ENCODE peak calls at places on chromosomes 3 and 15, in seven cellular contexts. One of them, this sample, is unnamed.

GRCh38 chr3:150135321-150135721 is 164.6 kb upstream of the PFN2 start:
- DNase-seq in AG09309: no peak
- DNase-seq in GM12864: no peak
- DNase-seq in esophagus muscularis mucosa: no peak
- DNase-seq in B cell: no peak
- DNase-seq in AG04450: no peak
- DNase-seq in heart right ventricle: no peak
- DNase-seq in this sample: no peak

GRCh38 chr3:15122398-15122797 is 23.4 kb upstream of the RBSN start:
- DNase-seq in B cell: no peak
- DNase-seq in esophagus muscularis mucosa: no peak
- DNase-seq in AG04450: no peak
- DNase-seq in GM12864: no peak
- DNase-seq in heart right ventricle: no peak
- DNase-seq in AG09309: no peak
- DNase-seq in this sample: no peak

GRCh38 chr3:52983336-52983807 is 62.5 kb downstream of the SFMBT1 start:
- DNase-seq in GM12864: peak; percentile 65
- DNase-seq in esophagus muscularis mucosa: no peak
- DNase-seq in AG04450: no peak
- DNase-seq in heart right ventricle: no peak
- DNase-seq in B cell: peak; percentile 56
- DNase-seq in AG09309: no peak
- DNase-seq in this sample: no peak

GRCh38 chr3:157914882-157915281 is 191.3 kb downstream of the SHOX2 start:
- DNase-seq in GM12864: no peak
- DNase-seq in B cell: no peak
- DNase-seq in AG04450: no peak
- DNase-seq in esophagus muscularis mucosa: no peak
- DNase-seq in heart right ventricle: no peak
- DNase-seq in AG09309: no peak
- DNase-seq in this sample: no peak

GRCh38 chr3:173970206-173970605 is 572.7 kb downstream of the NLGN1 start:
- DNase-seq in AG04450: no peak
- DNase-seq in heart right ventricle: no peak
- DNase-seq in esophagus muscularis mucosa: no peak
- DNase-seq in B cell: no peak
- DNase-seq in AG09309: no peak
- DNase-seq in GM12864: no peak
- DNase-seq in this sample: no peak

GRCh38 chr15:89498574-89498906 is 2.2 kb upstream of the RHCG start:
- DNase-seq in heart right ventricle: no peak
- DNase-seq in esophagus muscularis mucosa: no peak
- DNase-seq in GM12864: no peak
- DNase-seq in AG09309: no peak
- DNase-seq in B cell: no peak
- DNase-seq in AG04450: no peak
- DNase-seq in this sample: no peak

GRCh38 chr3:125300416-125300815 is 74.7 kb downstream of the ZNF148 start:
- DNase-seq in heart right ventricle: no peak
- DNase-seq in AG09309: peak; percentile 65
- DNase-seq in AG04450: peak; percentile 20
- DNase-seq in B cell: no peak
- DNase-seq in GM12864: no peak
- DNase-seq in esophagus muscularis mucosa: no peak
- DNase-seq in this sample: no peak

GRCh38 chr15:31398677-31399260 is 72.1 kb downstream of the KLF13 start:
- DNase-seq in AG04450: no peak
- DNase-seq in AG09309: no peak
- DNase-seq in heart right ventricle: no peak
- DNase-seq in esophagus muscularis mucosa: no peak
- DNase-seq in GM12864: no peak
- DNase-seq in B cell: no peak
- DNase-seq in this sample: no peak

GRCh38 chr3:153835540-153835939 is 285.6 kb upstream of the ARHGEF26 start:
- DNase-seq in esophagus muscularis mucosa: no peak
- DNase-seq in AG04450: no peak
- DNase-seq in heart right ventricle: no peak
- DNase-seq in B cell: no peak
- DNase-seq in GM12864: no peak
- DNase-seq in AG09309: no peak
- DNase-seq in this sample: no peak

GRCh38 chr15:59841036-59841435 is 151.9 kb upstream of the BNIP2 start:
- DNase-seq in esophagus muscularis mucosa: no peak
- DNase-seq in AG09309: no peak
- DNase-seq in GM12864: no peak
- DNase-seq in B cell: no peak
- DNase-seq in AG04450: no peak
- DNase-seq in heart right ventricle: no peak
- DNase-seq in this sample: no peak

GRCh38 chr3:48268936-48269551 is 28.1 kb downstream of the ZNF589 start:
- DNase-seq in AG04450: no peak
- DNase-seq in B cell: no peak
- DNase-seq in AG09309: no peak
- DNase-seq in esophagus muscularis mucosa: no peak
- DNase-seq in heart right ventricle: no peak
- DNase-seq in GM12864: no peak
- DNase-seq in this sample: no peak

DNA sequence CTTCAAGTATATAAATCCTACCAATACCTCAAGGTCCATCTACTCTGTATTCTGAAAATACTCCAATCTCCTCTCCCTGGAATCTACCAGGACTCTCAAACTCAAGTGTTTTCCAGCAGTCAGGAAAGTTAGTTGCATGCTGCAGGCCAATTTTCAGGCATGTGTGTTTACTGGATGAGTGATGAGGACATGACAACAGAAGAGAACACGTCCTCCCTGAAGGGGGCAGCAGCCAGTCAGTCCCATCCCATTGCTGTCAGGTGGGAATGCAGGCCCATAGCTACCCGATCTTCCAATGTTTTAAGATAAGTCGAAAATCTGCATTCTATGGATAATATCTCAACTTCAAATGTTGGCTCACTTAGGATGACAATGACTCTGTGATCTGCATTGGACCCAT is 496.2 kb downstream of the FHIT start:
- DNase-seq in heart right ventricle: no peak
- DNase-seq in esophagus muscularis mucosa: no peak
- DNase-seq in AG09309: no peak
- DNase-seq in B cell: no peak
- DNase-seq in GM12864: no peak
- DNase-seq in AG04450: no peak
- DNase-seq in this sample: no peak
- TF ChIP-seq CTCF in heart right ventricle: no peak
- TF ChIP-seq CTCF in esophagus muscularis mucosa: no peak
- TF ChIP-seq CTCF in AG09309: peak; percentile 14
- TF ChIP-seq CTCF in B cell: no peak
- TF ChIP-seq CTCF in GM12864: peak; percentile 30
- TF ChIP-seq CTCF in AG04450: no peak
- TF ChIP-seq CTCF in this sample: no peak

GRCh38 chr3:177622520-177622919 is 425.2 kb upstream of the TBL1XR1 start:
- DNase-seq in AG09309: no peak
- DNase-seq in GM12864: no peak
- DNase-seq in esophagus muscularis mucosa: no peak
- DNase-seq in heart right ventricle: no peak
- DNase-seq in B cell: no peak
- DNase-seq in AG04450: no peak
- DNase-seq in this sample: no peak
- TF ChIP-seq CTCF in AG09309: no peak
- TF ChIP-seq CTCF in GM12864: no peak
- TF ChIP-seq CTCF in esophagus muscularis mucosa: no peak
- TF ChIP-seq CTCF in heart right ventricle: no peak
- TF ChIP-seq CTCF in B cell: no peak
- TF ChIP-seq CTCF in AG04450: no peak
- TF ChIP-seq CTCF in this sample: no peak

DNA sequence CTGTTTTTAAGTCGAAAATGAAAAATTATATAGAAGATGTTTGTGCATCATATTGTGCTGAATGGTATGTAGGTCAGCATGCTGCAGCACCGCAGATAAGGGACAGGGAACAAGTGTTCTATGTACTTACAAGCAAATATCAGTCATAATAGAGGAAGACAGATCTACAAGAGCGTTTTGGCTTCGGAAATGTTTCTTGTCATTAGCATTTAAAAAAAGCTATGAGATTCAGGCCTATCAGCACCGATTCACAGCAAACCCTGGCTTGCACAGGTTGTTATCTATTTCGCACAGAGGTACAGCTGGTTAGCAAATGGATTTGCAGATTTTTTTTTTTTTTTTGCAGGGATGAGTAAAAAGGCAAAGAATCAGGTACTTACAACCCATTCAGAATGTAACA is 204.2 kb upstream of the TBC1D5 start:
- DNase-seq in AG09309: no peak
- DNase-seq in esophagus muscularis mucosa: no peak
- DNase-seq in AG04450: no peak
- DNase-seq in GM12864: no peak
- DNase-seq in heart right ventricle: no peak
- DNase-seq in B cell: no peak
- DNase-seq in this sample: no peak
- TF ChIP-seq CTCF in AG09309: no peak
- TF ChIP-seq CTCF in esophagus muscularis mucosa: no peak
- TF ChIP-seq CTCF in AG04450: no peak
- TF ChIP-seq CTCF in GM12864: no peak
- TF ChIP-seq CTCF in heart right ventricle: no peak
- TF ChIP-seq CTCF in B cell: no peak
- TF ChIP-seq CTCF in this sample: no peak

GRCh38 chr15:67537771-67538170 is 4.7 kb upstream of the MAP2K5 start:
- DNase-seq in heart right ventricle: no peak
- DNase-seq in esophagus muscularis mucosa: no peak
- DNase-seq in AG09309: no peak
- DNase-seq in B cell: no peak
- DNase-seq in AG04450: no peak
- DNase-seq in GM12864: no peak
- DNase-seq in this sample: no peak
- TF ChIP-seq CTCF in heart right ventricle: no peak
- TF ChIP-seq CTCF in esophagus muscularis mucosa: no peak
- TF ChIP-seq CTCF in AG09309: no peak
- TF ChIP-seq CTCF in B cell: no peak
- TF ChIP-seq CTCF in AG04450: no peak
- TF ChIP-seq CTCF in GM12864: no peak
- TF ChIP-seq CTCF in this sample: no peak

DNA sequence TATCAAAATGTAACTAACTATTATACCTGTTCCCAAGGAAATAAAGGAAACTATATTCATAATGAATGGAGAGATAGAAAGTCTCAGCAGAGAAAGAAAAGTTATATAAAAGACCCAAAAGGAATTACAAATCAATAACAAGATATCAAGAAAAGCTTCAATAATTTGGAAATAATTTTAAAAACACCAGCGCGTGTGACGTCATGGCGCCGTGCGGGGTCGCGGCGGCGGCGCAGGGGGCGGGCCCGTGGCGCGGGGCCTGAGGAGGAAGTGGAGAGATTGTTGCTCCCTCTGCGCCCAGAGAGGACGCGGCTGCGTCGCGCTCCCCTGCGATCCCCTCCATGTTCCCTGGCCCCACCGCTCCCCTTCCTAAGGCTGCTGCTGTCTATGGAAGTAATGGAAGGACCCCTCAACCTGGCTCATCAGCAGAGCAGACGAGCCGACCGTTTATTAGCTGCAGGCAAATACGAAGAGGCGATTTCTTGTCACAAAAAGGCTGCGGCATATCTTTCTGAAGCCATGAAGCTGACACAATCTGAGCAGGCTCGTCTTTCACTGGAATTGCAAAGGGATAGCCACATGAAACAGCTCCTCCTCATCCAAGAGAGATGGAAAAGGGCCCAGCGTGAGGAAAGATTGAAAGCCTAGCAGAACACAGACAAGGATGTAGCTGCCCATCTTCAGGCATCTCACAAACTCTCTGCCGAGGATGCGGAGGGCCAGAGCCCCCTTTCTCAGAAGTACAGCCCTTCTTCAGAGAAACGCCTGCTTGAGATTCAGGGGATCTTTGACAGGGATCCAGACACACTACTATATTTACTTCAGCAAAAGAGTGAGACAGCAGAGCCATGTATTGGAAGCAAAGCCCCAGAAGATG is 4.1 kb downstream of the XCR1 start:
- DNase-seq in GM12864: no peak
- DNase-seq in AG04450: no peak
- DNase-seq in AG09309: no peak
- DNase-seq in esophagus muscularis mucosa: peak; percentile 74
- DNase-seq in B cell: no peak
- DNase-seq in heart right ventricle: no peak
- DNase-seq in this sample: no peak
- TF ChIP-seq CTCF in GM12864: no peak
- TF ChIP-seq CTCF in AG04450: no peak
- TF ChIP-seq CTCF in AG09309: no peak
- TF ChIP-seq CTCF in esophagus muscularis mucosa: no peak
- TF ChIP-seq CTCF in B cell: no peak
- TF ChIP-seq CTCF in heart right ventricle: no peak
- TF ChIP-seq CTCF in this sample: no peak

GRCh38 chr3:191120447-191121304 is 78.4 kb upstream of the OSTN start:
- DNase-seq in esophagus muscularis mucosa: no peak
- DNase-seq in AG09309: no peak
- DNase-seq in AG04450: no peak
- DNase-seq in heart right ventricle: no peak
- DNase-seq in GM12864: no peak
- DNase-seq in B cell: no peak
- DNase-seq in this sample: no peak

GRCh38 chr3:191119415-191120295 is 79.4 kb upstream of the OSTN start:
- DNase-seq in B cell: no peak
- DNase-seq in GM12864: no peak
- DNase-seq in AG09309: no peak
- DNase-seq in heart right ventricle: no peak
- DNase-seq in AG04450: no peak
- DNase-seq in esophagus muscularis mucosa: no peak
- DNase-seq in this sample: no peak

DNA sequence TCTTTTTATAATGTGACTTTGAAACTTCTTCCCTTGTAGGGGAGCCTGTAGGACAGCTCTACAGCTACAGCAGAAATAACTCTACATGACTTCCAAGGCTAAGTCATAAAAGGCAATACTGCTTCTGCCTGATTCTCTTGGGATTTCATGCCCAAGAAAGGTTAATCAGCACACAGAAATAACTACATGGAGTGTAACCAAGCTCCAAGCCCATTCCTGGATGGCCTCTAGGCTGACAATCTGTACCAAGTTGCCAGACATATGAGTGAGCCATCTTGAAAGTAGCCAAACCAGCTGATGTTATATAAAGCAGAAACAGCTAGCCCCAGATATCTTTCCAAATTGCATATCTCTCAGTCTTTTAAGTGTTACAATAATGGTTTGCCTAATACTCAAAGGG is 75.8 kb upstream of the OSTN start:
- DNase-seq in esophagus muscularis mucosa: no peak
- DNase-seq in B cell: no peak
- DNase-seq in AG04450: no peak
- DNase-seq in AG09309: no peak
- DNase-seq in heart right ventricle: no peak
- DNase-seq in GM12864: no peak
- DNase-seq in this sample: no peak
- TF ChIP-seq CTCF in esophagus muscularis mucosa: no peak
- TF ChIP-seq CTCF in B cell: no peak
- TF ChIP-seq CTCF in AG04450: no peak
- TF ChIP-seq CTCF in AG09309: no peak
- TF ChIP-seq CTCF in heart right ventricle: no peak
- TF ChIP-seq CTCF in GM12864: no peak
- TF ChIP-seq CTCF in this sample: no peak

DNA sequence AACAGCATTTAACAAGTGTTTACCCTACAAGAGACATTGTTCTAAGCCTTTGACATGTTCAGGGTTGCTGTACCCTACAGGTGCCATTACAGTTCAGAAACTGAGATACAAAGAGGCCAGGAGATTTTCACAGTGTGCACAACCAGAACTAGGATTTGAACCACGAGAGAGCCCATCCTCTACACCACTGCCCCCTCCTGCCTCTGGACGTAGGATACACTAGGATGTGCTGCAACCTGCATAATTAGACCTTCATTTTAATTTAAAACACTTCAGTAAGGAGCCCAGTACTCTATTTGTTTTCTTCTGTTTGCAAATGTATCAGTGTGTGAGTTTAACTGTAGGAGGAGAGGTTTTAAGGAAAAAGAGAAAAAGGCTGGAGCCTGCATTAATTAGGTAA is 123.1 kb upstream of the RARB start:
- DNase-seq in AG09309: no peak
- DNase-seq in B cell: no peak
- DNase-seq in AG04450: no peak
- DNase-seq in esophagus muscularis mucosa: no peak
- DNase-seq in heart right ventricle: no peak
- DNase-seq in GM12864: no peak
- DNase-seq in this sample: no peak
- TF ChIP-seq CTCF in AG09309: no peak
- TF ChIP-seq CTCF in B cell: no peak
- TF ChIP-seq CTCF in AG04450: no peak
- TF ChIP-seq CTCF in esophagus muscularis mucosa: no peak
- TF ChIP-seq CTCF in heart right ventricle: no peak
- TF ChIP-seq CTCF in GM12864: no peak
- TF ChIP-seq CTCF in this sample: no peak